ENCODE peak calls at places on chromosome 20, in seven cellular contexts. X is K562, R is coronary artery, S is choroid plexus epithelial cell, W is ovary, O is GM12865, B is astrocyte of the spinal cord. Y is an unnamed sample.

GRCh38 chr20:7375905-7376304 is 564.4 kb downstream of the HAO1 start:
- DNase-seq in X (peak), R (no peak), S (peak), W (no peak), O (peak), B (peak), Y (no peak)

GRCh38 chr20:15889073-15889923 is 684.0 kb downstream of the KIF16B start:
- DNase-seq in X (no peak), R (no peak), S (no peak), W (no peak), O (peak), B (no peak), Y (no peak)

GRCh38 chr20:39888310-39888709 is 800.7 kb downstream of the MAFB start:
- DNase-seq in X (no peak), R (no peak), S (no peak), W (no peak), O (no peak), B (no peak), Y (no peak)

GRCh38 chr20:15827628-15828027 is 745.6 kb downstream of the KIF16B start:
- DNase-seq in X (no peak), R (no peak), S (no peak), W (no peak), O (no peak), B (no peak), Y (no peak)

GRCh38 chr20:46299078-46299477 is 9.2 kb downstream of the CDH22 start:
- DNase-seq in X (no peak), R (no peak), S (no peak), W (no peak), O (no peak), B (no peak), Y (no peak)

GRCh38 chr20:16346956-16347355 is 226.3 kb downstream of the KIF16B start:
- DNase-seq in X (no peak), R (no peak), S (no peak), W (no peak), O (no peak), B (no peak), Y (no peak)

GRCh38 chr20:49573900-49574416 is 6.0 kb upstream of the PTGIS start:
- DNase-seq in X (no peak), R (peak), S (no peak), W (no peak), O (no peak), B (no peak), Y (no peak)

GRCh38 chr20:41769650-41770049 is 151.5 kb upstream of the CHD6 start:
- DNase-seq in X (no peak), R (no peak), S (no peak), W (no peak), O (no peak), B (no peak), Y (no peak)

GRCh38 chr20:16865406-16865805 is 117.2 kb downstream of the OTOR start:
- DNase-seq in X (no peak), R (no peak), S (no peak), W (no peak), O (no peak), B (no peak), Y (no peak)

GRCh38 chr20:24297928-24298327 is 171.5 kb upstream of the SYNDIG1 start:
- DNase-seq in X (no peak), R (no peak), S (no peak), W (no peak), O (no peak), B (no peak), Y (no peak)

GRCh38 chr20:21020656-21021004 is 85.5 kb downstream of the LINC00237 start:
- DNase-seq in X (no peak), R (no peak), S (no peak), W (no peak), O (no peak), B (no peak), Y (no peak)

GRCh38 chr20:12287575-12287974 is 369.9 kb downstream of the BTBD3 start:
- DNase-seq in X (no peak), R (no peak), S (no peak), W (no peak), O (no peak), B (no peak), Y (no peak)

GRCh38 chr20:21510414-21510971 is 3.4 kb downstream of the NKX2-2 start:
- DNase-seq in X (no peak), R (peak), S (no peak), W (no peak), O (no peak), B (no peak), Y (peak)

GRCh38 chr20:19692100-19692499 is 66.0 kb upstream of the RIN2 start:
- DNase-seq in X (no peak), R (no peak), S (peak), W (no peak), O (no peak), B (peak), Y (no peak)

GRCh38 chr20:61562897-61563504 is 310.9 kb downstream of the CDH4 start:
- DNase-seq in X (no peak), R (no peak), S (no peak), W (no peak), O (no peak), B (no peak), Y (no peak)

DNA sequence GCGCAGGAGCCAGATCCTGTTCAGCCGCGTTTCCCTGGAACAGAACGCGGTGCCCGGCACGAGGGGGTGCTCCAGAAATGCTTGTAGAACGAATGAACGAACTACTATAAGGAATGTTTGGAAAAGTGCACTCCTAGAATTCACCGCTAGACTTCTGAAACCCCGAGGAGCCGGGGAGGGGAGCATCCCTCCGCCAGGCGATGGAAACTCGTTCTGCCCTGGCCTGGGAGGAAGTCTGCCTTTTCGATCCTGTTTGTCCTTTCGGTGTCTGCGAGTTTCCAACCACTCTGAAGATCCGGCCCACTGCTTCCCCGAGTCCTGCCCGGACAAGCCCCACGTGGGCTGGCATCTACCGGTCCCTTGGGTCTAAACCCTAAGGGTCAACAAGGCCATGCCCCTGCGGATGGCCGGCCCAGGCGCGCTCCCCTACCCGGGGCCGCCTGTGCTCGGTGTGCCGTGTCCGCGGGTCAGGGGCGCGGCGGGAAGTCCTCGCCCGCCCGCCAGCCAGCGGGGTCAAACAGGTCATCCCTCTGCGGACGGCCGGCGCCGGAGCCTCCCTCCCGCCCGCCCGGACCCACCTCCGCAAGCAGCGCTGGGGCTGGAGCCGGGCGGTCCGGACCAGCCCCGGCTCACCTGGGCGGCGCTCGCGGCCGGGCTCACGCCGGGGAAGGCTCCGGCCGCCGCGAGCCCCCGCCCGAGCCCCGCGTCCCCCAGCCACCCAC is 521 bp downstream of the SULF2 start:
- DNase-seq in X (no peak), R (no peak), S (peak), W (peak), O (peak), B (peak), Y (peak)
- TF ChIP-seq CTCF in X (no peak), R (no peak), S (peak), W (peak), O (no peak), B (no peak), Y (no peak)

GRCh38 chr20:50646483-50646996 is 44.8 kb downstream of the RIPOR3 start:
- DNase-seq in X (peak), R (no peak), S (peak), W (no peak), O (no peak), B (peak), Y (no peak)
- TF ChIP-seq CTCF in X (peak), R (no peak), S (peak), W (no peak), O (peak), B (peak), Y (no peak)

GRCh38 chr20:58868795-58869194 is 16.3 kb downstream of the GNAS start:
- DNase-seq in X (no peak), R (peak), S (peak), W (peak), O (peak), B (no peak), Y (no peak)
- TF ChIP-seq CTCF in X (peak), R (no peak), S (peak), W (no peak), O (peak), B (peak), Y (peak)

GRCh38 chr20:54665812-54666211 is 190.4 kb downstream of the DOK5 start:
- DNase-seq in X (no peak), R (no peak), S (no peak), W (no peak), O (peak), B (no peak), Y (no peak)

GRCh38 chr20:54669054-54669390 is 193.6 kb downstream of the DOK5 start:
- DNase-seq in X (no peak), R (no peak), S (no peak), W (no peak), O (no peak), B (no peak), Y (no peak)

DNA sequence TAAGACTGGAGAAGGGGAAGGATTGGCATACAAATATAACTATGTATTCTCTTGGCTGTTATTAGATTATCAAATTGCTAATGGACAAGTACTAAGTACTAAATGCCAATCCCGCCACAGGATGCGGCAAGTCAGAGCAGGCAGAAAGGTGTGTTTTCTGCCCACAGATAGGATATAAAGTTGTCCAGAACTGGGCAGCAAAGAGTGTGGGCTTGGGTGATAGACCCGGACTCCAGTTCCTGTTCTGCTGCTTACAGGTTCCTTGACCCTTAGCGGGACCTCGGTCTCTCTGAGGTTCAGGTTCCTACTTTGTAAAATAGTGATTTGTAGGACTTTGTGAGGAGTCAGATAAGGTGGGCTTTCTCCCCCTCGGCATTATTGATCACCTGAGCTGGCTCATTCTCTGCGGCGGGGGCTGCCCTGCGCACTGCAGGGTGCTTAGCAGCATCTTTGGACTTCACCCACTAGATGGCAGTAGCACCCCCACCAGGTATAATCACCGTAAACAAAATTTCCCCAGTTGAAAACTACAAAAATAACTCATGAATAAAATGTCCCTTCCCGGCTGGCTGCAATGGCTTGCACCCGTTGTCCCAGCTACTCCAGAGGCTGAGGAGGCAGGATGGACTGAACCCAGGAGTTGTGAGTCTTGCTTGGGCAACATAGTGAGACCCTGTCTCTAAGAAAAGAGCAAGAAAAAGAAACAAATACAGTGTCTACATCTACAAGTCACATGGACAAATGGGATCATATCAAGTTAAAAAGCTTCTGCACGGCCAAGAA is 193.1 kb downstream of the DOK5 start:
- DNase-seq in X (peak), R (no peak), S (peak), W (no peak), O (peak), B (no peak), Y (peak)
- TF ChIP-seq CTCF in X (peak), R (peak), S (peak), W (no peak), O (peak), B (peak), Y (peak)

GRCh38 chr20:3670511-3670910 is 7.3 kb upstream of the GFRA4 start:
- DNase-seq in X (no peak), R (no peak), S (no peak), W (no peak), O (no peak), B (no peak), Y (no peak)
- TF ChIP-seq CTCF in X (no peak), R (no peak), S (peak), W (no peak), O (no peak), B (peak), Y (no peak)

GRCh38 chr20:58447733-58448391 is 58.8 kb downstream of the VAPB start:
- DNase-seq in X (peak), R (no peak), S (peak), W (no peak), O (peak), B (peak), Y (no peak)
- TF ChIP-seq CTCF in X (peak), R (no peak), S (peak), W (no peak), O (peak), B (peak), Y (peak)

GRCh38 chr20:35992713-35993335 is 24.4 kb downstream of the CNBD2 start:
- DNase-seq in X (peak), R (no peak), S (peak), W (peak), O (peak), B (peak), Y (peak)

GRCh38 chr20:35985789-35986188 is 17.4 kb downstream of the CNBD2 start:
- DNase-seq in X (no peak), R (no peak), S (no peak), W (no peak), O (no peak), B (no peak), Y (no peak)

GRCh38 chr20:35994994-35995453 is 26.6 kb downstream of the CNBD2 start:
- DNase-seq in X (peak), R (peak), S (peak), W (peak), O (peak), B (peak), Y (peak)

GRCh38 chr20:35988910-35989463 is 20.6 kb downstream of the CNBD2 start:
- DNase-seq in X (no peak), R (no peak), S (no peak), W (no peak), O (no peak), B (no peak), Y (no peak)

GRCh38 chr20:35991142-35991771 is 22.9 kb downstream of the CNBD2 start:
- DNase-seq in X (peak), R (no peak), S (peak), W (no peak), O (peak), B (peak), Y (no peak)
- TF ChIP-seq CTCF in X (peak), R (no peak), S (peak), W (peak), O (peak), B (peak), Y (peak)

DNA sequence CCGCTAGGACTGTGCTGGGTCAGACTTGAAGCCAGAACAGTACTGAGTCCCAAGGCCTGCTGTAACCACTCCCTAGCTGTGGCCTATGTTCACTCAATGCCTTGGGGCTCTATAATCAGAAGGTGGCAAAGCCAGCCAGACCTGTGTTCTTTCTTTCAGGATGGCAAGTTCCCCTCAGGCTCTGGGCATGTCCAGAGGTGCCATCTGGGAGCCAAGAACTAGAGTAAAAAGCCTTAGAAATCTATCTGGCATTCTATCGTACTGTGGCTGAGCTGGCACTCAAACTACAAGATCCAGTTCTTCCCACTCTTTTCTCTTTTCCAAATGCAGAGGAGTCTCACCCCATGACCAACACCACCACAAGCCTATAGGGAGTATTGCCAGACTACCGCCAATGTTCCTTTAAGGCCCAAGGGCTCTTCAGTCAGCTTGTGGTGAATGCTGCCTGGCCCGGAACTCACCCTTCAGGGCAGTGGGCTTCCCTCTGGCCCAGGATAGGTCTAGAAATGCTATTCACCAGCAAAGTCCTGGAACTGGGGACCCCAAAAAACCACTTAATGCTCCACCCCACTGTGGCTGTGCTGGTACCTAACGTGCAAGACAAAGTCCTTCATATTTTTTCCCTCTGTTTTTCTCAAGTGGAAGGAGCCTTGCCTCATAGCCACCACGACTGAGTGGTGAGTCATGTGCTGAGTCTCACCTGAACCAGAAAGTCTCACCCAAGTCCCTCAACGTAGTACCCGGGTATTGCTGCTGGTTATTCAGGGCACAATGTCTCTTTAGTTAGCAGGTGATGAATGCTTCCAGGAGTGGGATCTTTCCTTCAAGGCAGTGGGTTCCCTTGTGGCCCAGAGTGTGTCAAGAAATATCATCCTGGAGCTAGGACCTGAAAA is 8.6 kb upstream of the SIRPB2 start:
- DNase-seq in X (no peak), R (peak), S (no peak), W (no peak), O (no peak), B (no peak), Y (no peak)
- TF ChIP-seq CTCF in X (no peak), R (no peak), S (no peak), W (no peak), O (no peak), B (no peak), Y (no peak)

DNA sequence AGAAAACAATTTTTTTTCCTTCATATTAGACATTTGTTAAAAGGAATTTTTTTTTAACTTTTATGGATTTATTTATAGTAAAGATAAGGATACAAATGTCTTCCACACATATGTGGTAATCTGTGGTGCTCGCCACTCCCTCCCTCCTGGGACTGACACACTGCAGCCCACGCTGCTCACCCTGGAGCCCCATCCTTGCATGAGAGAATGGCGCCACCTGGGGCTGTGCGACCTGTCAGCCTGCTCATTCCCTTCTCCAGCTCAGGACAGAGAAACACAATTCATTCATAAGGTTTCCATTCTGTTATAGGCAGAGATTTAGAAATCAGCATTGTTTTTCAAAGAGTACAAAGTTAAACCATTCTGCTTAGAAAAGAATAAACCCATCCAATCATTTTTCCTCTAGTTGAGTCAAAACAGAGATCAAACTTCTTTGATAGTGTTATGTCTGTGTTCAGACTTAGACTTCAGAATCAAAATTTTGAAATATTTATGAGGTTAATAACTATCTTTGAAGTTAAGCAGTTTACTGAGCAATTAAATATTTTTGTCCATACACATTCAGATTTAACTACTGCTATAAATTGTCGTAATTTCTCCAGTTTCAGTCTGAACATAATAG is 42.8 kb upstream of the DYNLRB1 start:
- DNase-seq in X (peak), R (no peak), S (peak), W (no peak), O (peak), B (peak), Y (peak)
- TF ChIP-seq CTCF in X (peak), R (no peak), S (peak), W (no peak), O (peak), B (peak), Y (peak)

GRCh38 chr20:588932-589672 is 21.0 kb downstream of the TCF15 start:
- DNase-seq in X (no peak), R (no peak), S (no peak), W (no peak), O (peak), B (no peak), Y (peak)
- TF ChIP-seq CTCF in X (no peak), R (no peak), S (no peak), W (no peak), O (no peak), B (no peak), Y (peak)